ENCODE peak calls at places on chromosomes 12 and 14, in eight cellular contexts. G, Q, L, S, X, D, Z and C are unnamed samples.

GRCh38 chr12:111616177-111616623 is 17.1 kb upstream of the ATXN2 start:
- DNase-seq in G (no peak), X (peak), S (no peak), Z (peak), D (no peak), L (no peak), Q (no peak), C (no peak)

GRCh38 chr14:44361083-44361482 is 146.0 kb downstream of the FSCB start:
- DNase-seq in Q (no peak), S (no peak), D (no peak), X (no peak), L (no peak), Z (no peak), G (no peak), C (no peak)

GRCh38 chr14:57816568-57817284 is 49.2 kb downstream of the SLC35F4 start:
- DNase-seq in D (no peak), Q (no peak), G (no peak), S (no peak), Z (no peak), L (no peak), X (no peak), C (no peak)

GRCh38 chr14:83140756-83141155 is 1607.1 kb upstream of the SEL1L start:
- DNase-seq in G (no peak), D (no peak), X (no peak), L (no peak), Q (no peak), Z (no peak), S (no peak), C (no peak)

GRCh38 chr14:99242816-99243795 is 28.9 kb downstream of the BCL11B start:
- DNase-seq in D (no peak), L (no peak), S (no peak), Z (no peak), G (no peak), Q (no peak), X (no peak), C (no peak)

GRCh38 chr14:102872020-102872419 is 50.4 kb upstream of the AMN start:
- DNase-seq in G (no peak), Q (no peak), X (no peak), L (no peak), D (no peak), S (no peak), Z (no peak), C (no peak)

GRCh38 chr14:56422703-56423213 is 156.8 kb upstream of the TMEM260 start:
- DNase-seq in D (no peak), Z (peak), L (peak), X (peak), Q (no peak), S (peak), G (peak), C (peak)

GRCh38 chr12:88820012-88820411 is 239.7 kb upstream of the KITLG start:
- DNase-seq in S (no peak), D (no peak), X (no peak), G (no peak), Q (no peak), Z (no peak), L (no peak), C (no peak)

GRCh38 chr12:120352117-120352516 is 16.8 kb downstream of the MSI1 start:
- DNase-seq in X (no peak), Q (no peak), Z (no peak), L (no peak), S (no peak), G (no peak), D (no peak), C (no peak)

GRCh38 chr14:91835920-91836843 is 31.2 kb downstream of the TC2N start:
- DNase-seq in S (peak), L (peak), Z (peak), G (peak), X (no peak), Q (peak), D (peak), C (peak)

GRCh38 chr12:75656650-75657049 is 145.2 kb upstream of the KRR1 start:
- DNase-seq in L (no peak), X (peak), D (no peak), G (no peak), S (no peak), Q (no peak), Z (no peak), C (no peak)
- H3K4me3 ChIP-seq in L (no peak), X (no peak), D (no peak), G (no peak), S (no peak), Q (no peak), Z (no peak), C (no peak)

GRCh38 chr12:98373019-98373554 is 142.3 kb upstream of the TMPO start:
- DNase-seq in Q (no peak), Z (no peak), X (peak), D (no peak), L (no peak), S (no peak), G (no peak), C (no peak)

GRCh38 chr12:98373982-98374381 is 141.4 kb upstream of the TMPO start:
- DNase-seq in X (no peak), S (no peak), D (no peak), L (no peak), G (no peak), Z (no peak), Q (no peak), C (no peak)

GRCh38 chr12:98371419-98371818 is 144.0 kb upstream of the TMPO start:
- DNase-seq in D (no peak), S (no peak), X (no peak), G (no peak), Z (no peak), Q (no peak), L (no peak), C (no peak)

GRCh38 chr12:98370976-98371375 is 144.4 kb upstream of the TMPO start:
- DNase-seq in Z (no peak), L (no peak), X (no peak), D (no peak), G (no peak), S (no peak), Q (no peak), C (no peak)

GRCh38 chr12:98372340-98373018 is 142.9 kb upstream of the TMPO start:
- DNase-seq in S (no peak), D (no peak), Z (no peak), X (no peak), Q (no peak), G (no peak), L (no peak), C (no peak)
- H3K4me3 ChIP-seq in S (no peak), D (no peak), Z (no peak), X (no peak), Q (no peak), G (no peak), L (no peak), C (no peak)

GRCh38 chr14:65070710-65071033 is 31.6 kb downstream of the MAX start:
- DNase-seq in X (no peak), D (no peak), S (no peak), Z (no peak), L (no peak), Q (no peak), G (no peak), C (no peak)

GRCh38 chr14:65071544-65071943 is 30.8 kb downstream of the MAX start:
- DNase-seq in Z (no peak), D (no peak), S (no peak), L (no peak), G (no peak), Q (no peak), X (no peak), C (no peak)

GRCh38 chr14:65072256-65072655 is 30.1 kb downstream of the MAX start:
- DNase-seq in S (no peak), D (no peak), Z (no peak), L (no peak), Q (no peak), G (no peak), X (no peak), C (no peak)

GRCh38 chr14:65072937-65073336 is 29.4 kb downstream of the MAX start:
- DNase-seq in L (no peak), X (no peak), S (no peak), G (no peak), Q (no peak), D (no peak), Z (no peak), C (no peak)

GRCh38 chr14:65069874-65070709 is 32.2 kb downstream of the MAX start:
- DNase-seq in G (no peak), L (peak), Q (no peak), Z (no peak), X (no peak), D (no peak), S (peak), C (no peak)
- H3K4me3 ChIP-seq in G (no peak), L (no peak), Q (no peak), Z (no peak), X (no peak), D (no peak), S (no peak), C (no peak)

GRCh38 chr12:100717733-100718067 is 76.9 kb upstream of the ANO4 start:
- DNase-seq in L (no peak), G (no peak), S (no peak), D (no peak), X (no peak), Z (no peak), Q (no peak), C (no peak)
- H3K4me3 ChIP-seq in L (no peak), G (no peak), S (no peak), D (no peak), X (no peak), Z (no peak), Q (no peak), C (peak)

GRCh38 chr12:71605034-71605433 is 58.6 kb downstream of the ZFC3H1 start:
- DNase-seq in Q (no peak), S (no peak), X (no peak), L (no peak), D (no peak), Z (no peak), G (no peak), C (no peak)

GRCh38 chr12:71594214-71594948 is 69.3 kb downstream of the ZFC3H1 start:
- DNase-seq in S (no peak), Z (peak), X (peak), G (no peak), D (no peak), L (peak), Q (no peak), C (peak)

GRCh38 chr12:71602745-71603577 is 60.7 kb downstream of the ZFC3H1 start:
- DNase-seq in Z (no peak), G (no peak), D (no peak), S (no peak), Q (no peak), X (no peak), L (no peak), C (no peak)

DNA sequence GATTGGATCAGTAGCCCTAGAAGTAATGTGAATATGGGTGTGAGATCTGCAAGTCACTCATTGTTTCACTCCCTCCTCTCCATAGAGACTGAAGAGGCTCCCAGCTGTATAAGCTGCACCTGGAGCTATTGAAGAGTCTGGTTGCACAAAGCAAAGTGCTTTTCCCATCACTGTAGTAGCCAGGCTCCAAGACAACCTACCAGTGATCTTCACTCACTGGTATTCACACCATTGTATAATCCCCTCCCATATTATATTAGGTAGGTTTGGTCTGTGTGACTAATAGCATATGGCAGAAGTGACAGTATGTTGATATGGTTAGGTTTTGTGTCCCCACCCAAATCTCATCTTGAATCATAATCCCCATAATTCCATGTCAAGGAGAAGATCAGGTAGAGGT is 64.4 kb downstream of the ZFC3H1 start:
- DNase-seq in X (no peak), G (no peak), L (no peak), Z (no peak), Q (no peak), D (no peak), S (no peak), C (no peak)
- H3K4me3 ChIP-seq in X (no peak), G (no peak), L (no peak), Z (no peak), Q (no peak), D (no peak), S (no peak), C (no peak)

GRCh38 chr14:34069854-34070582 is 119.1 kb upstream of the EGLN3 start:
- DNase-seq in X (no peak), D (no peak), S (no peak), G (no peak), Z (no peak), Q (no peak), L (no peak), C (no peak)
- H3K4me3 ChIP-seq in X (no peak), D (no peak), S (no peak), G (no peak), Z (no peak), Q (no peak), L (no peak), C (no peak)

DNA sequence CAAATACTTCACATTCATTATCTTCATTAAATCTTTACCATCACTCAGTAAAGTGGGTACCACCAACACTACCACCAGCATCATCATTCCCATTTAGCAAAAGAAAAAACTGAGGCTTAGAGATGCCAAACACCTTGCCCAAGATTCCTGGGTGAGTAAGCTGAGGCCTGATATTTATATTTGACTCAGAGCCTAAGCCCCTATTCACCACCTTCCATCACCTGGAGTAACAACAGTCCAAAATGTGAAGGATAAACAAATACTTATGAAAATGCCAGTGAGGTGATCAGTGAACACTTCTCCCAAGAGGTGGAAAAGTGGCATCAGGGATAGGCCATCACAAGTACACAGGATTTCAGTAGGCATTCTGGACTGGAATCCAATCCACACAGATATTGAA is 3.7 kb downstream of the SLC38A1 start:
- DNase-seq in X (no peak), G (no peak), D (no peak), S (no peak), L (no peak), Q (no peak), Z (no peak), C (no peak)
- H3K4me3 ChIP-seq in X (no peak), G (no peak), D (no peak), S (no peak), L (no peak), Q (peak), Z (no peak), C (no peak)

GRCh38 chr12:55725556-55725955 is 3.3 kb downstream of the CD63 start:
- DNase-seq in X (no peak), G (no peak), S (no peak), Q (no peak), L (no peak), Z (no peak), D (no peak), C (no peak)
- H3K4me3 ChIP-seq in X (no peak), G (no peak), S (no peak), Q (no peak), L (no peak), Z (no peak), D (no peak), C (no peak)

GRCh38 chr12:102957339-102958050 is at the start of gene ASCL1:
- DNase-seq in Q (no peak), L (no peak), S (no peak), Z (no peak), D (no peak), X (no peak), G (no peak), C (peak)
- H3K4me3 ChIP-seq in Q (no peak), L (no peak), S (peak), Z (peak), D (peak), X (peak), G (peak), C (peak)